ENCODE peak calls at places on chromosomes 13 and 19, in eight cellular contexts. K is ovary, O is breast epithelium, Y is tibial nerve, Z is body of pancreas, T is heart left ventricle, V is GM12891, F is suprapubic skin. H is an unnamed sample.

GRCh38 chr19:45496349-45496953 is 396 bp downstream of the RTN2 start:
- DNase-seq in Z (peak), K (no peak), F (peak), V (no peak), Y (no peak), T (peak), O (no peak), H (peak)

GRCh38 chr13:26601669-26602068 is 44.2 kb downstream of the WASF3 start:
- DNase-seq in V (no peak), O (no peak), Z (no peak), T (no peak), F (no peak), Y (no peak), K (no peak), H (no peak)

GRCh38 chr13:94435604-94436226 is 43.8 kb downstream of the DCT start:
- DNase-seq in Z (no peak), F (no peak), K (no peak), T (no peak), V (no peak), O (no peak), Y (no peak), H (peak)

GRCh38 chr13:103100795-103101194 is 34.6 kb upstream of the SLC10A2 start:
- DNase-seq in Y (no peak), F (no peak), K (no peak), V (no peak), T (no peak), O (no peak), Z (no peak), H (no peak)

GRCh38 chr13:111503905-111504695 is 183.7 kb downstream of the TEX29 start:
- DNase-seq in K (no peak), O (peak), T (no peak), Y (no peak), F (no peak), V (no peak), Z (no peak), H (no peak)

GRCh38 chr13:101417043-101417406 is 717 bp upstream of the NALCN start:
- DNase-seq in F (no peak), Z (no peak), V (no peak), Y (no peak), O (no peak), K (no peak), T (no peak), H (no peak)

GRCh38 chr13:105445793-105446192 is 1089.7 kb downstream of the EFNB2 start:
- DNase-seq in K (no peak), F (no peak), Y (no peak), O (no peak), V (no peak), Z (no peak), T (no peak), H (no peak)

GRCh38 chr19:32676186-32676894 is 692 bp downstream of the RGS9BP start:
- DNase-seq in O (no peak), K (no peak), Z (peak), T (no peak), F (peak), Y (no peak), V (no peak), H (peak)

GRCh38 chr19:38596057-38596981 is 21.4 kb downstream of the MAP4K1 start:
- DNase-seq in K (peak), T (no peak), F (no peak), V (no peak), Z (peak), O (no peak), Y (no peak), H (peak)

GRCh38 chr19:45215391-45216191 is 29.6 kb downstream of the EXOC3L2 start:
- DNase-seq in F (no peak), O (peak), V (no peak), Z (peak), T (no peak), Y (no peak), K (no peak), H (no peak)

GRCh38 chr19:38389101-38389925 is 816 bp downstream of the SPRED3 start:
- DNase-seq in Z (no peak), O (no peak), F (no peak), K (no peak), T (peak), Y (no peak), V (no peak), H (no peak)

GRCh38 chr13:35704331-35704730 is 227.8 kb upstream of the MAB21L1 start:
- DNase-seq in K (no peak), Z (no peak), T (no peak), V (no peak), F (no peak), Y (no peak), O (no peak), H (no peak)

GRCh38 chr19:13585512-13585911 is 79.2 kb upstream of the CACNA1A start:
- DNase-seq in T (no peak), O (no peak), K (no peak), F (no peak), Y (no peak), V (no peak), Z (no peak), H (no peak)

GRCh38 chr13:80123945-80124344 is 217.0 kb downstream of the SPRY2 start:
- DNase-seq in O (no peak), T (no peak), V (no peak), K (no peak), Y (no peak), F (no peak), Z (no peak), H (no peak)

GRCh38 chr13:108780706-108781105 is 151.3 kb downstream of the MYO16 start:
- DNase-seq in Y (no peak), O (no peak), K (no peak), Z (no peak), V (no peak), F (no peak), T (no peak), H (no peak)

GRCh38 chr19:49458567-49458903 is 5.5 kb downstream of the ALDH16A1 start:
- DNase-seq in Z (no peak), F (no peak), T (no peak), O (no peak), V (no peak), K (no peak), Y (no peak), H (no peak)

GRCh38 chr13:111252449-111253124 is 67.9 kb upstream of the TEX29 start:
- DNase-seq in T (peak), V (no peak), F (no peak), O (no peak), Z (no peak), Y (no peak), K (no peak), H (no peak)

GRCh38 chr19:54206030-54206830 is 5.6 kb downstream of the RPS9 start:
- DNase-seq in F (no peak), T (no peak), O (no peak), K (no peak), Y (no peak), V (no peak), Z (no peak), H (no peak)

GRCh38 chr19:36972594-36972993 is 56.5 kb downstream of the ZNF568 start:
- DNase-seq in T (no peak), Z (no peak), Y (no peak), K (no peak), V (no peak), F (no peak), O (no peak), H (no peak)

DNA sequence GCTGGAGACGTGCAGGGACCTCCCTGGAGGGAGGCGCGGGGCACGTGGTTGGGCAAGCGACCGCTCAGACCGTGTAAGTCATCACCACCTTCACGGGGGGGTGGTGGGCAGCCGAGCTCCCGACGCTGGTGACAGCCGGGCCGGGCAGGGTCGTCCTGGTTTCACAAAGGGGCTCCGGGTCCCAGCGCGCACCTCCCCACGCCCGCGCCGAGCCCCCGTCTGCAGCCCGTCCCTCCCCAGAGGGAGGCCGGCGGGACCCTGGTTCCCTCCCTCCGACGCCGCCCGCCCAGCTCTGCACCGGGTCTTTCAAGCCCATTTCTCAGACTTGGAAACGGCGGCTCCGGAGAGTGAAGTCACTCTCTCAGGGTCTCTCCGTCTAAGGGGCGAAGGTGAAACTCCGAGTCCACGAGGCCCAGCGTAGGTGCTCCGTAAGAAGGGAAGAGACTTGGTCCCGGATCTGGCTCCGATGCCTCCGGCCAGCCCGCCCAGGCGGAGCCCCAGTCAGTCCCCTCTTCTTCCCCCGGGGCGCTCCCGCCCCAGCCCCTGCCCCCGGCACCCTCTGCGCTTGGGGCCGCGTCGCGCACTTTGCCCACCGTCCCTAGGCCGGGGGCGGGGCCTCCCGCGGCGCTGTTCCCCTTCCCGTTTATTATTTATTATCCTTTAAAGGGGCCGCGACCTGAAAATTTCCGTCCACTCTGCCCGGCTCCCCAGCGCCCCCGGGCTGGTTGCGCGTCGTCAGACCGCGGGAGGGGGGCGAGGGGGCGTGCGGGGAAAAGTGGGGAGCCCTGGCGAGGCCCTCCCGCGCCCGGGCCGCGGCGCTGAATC is 536 bp upstream of the ARID3A start:
- DNase-seq in V (no peak), K (peak), Z (peak), O (peak), Y (peak), F (peak), T (peak), H (peak)
- TF ChIP-seq POLR2A in V (no peak), K (no peak), Z (peak), O (no peak), Y (no peak), F (no peak), T (no peak), H (no peak)

GRCh38 chr13:20175907-20176652 is 15.2 kb upstream of the GJA3 start:
- DNase-seq in K (no peak), V (no peak), O (no peak), T (no peak), Y (no peak), Z (no peak), F (no peak), H (peak)

GRCh38 chr13:20175406-20175794 is 14.5 kb upstream of the GJA3 start:
- DNase-seq in F (no peak), Y (no peak), V (no peak), O (no peak), Z (no peak), T (no peak), K (no peak), H (no peak)

GRCh38 chr13:20177049-20177831 is 15.5 kb downstream of the GJB2 start:
- DNase-seq in K (no peak), T (no peak), O (no peak), Z (no peak), Y (no peak), V (no peak), F (peak), H (no peak)

GRCh38 chr13:20173121-20173746 is 12.4 kb upstream of the GJA3 start:
- DNase-seq in F (no peak), O (no peak), V (no peak), K (no peak), Z (no peak), T (no peak), Y (no peak), H (no peak)

GRCh38 chr13:20174656-20175405 is 14.0 kb upstream of the GJA3 start:
- DNase-seq in Y (peak), T (peak), Z (peak), F (peak), K (no peak), V (peak), O (peak), H (peak)
- TF ChIP-seq POLR2A in Y (no peak), T (no peak), Z (peak), F (no peak), K (no peak), V (no peak), O (no peak), H (no peak)

DNA sequence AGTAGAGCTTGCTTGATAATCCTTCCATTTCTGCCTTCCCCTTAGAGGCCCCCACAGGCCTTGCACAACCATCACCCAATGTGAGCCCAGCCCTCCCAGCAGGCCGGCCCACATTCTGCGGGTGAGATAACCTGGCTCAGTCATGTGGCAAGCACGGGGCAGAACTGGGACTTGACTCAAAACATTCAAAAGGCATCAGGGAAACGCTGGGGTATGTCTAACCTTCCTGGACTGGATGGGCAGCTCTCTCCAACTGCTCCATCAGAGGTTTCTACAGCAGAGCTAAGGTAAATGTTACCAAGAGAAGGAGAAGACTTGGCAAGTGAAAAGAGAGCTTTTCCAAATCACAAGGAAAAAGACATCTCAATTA is 24.8 kb downstream of the EPS15L1 start:
- DNase-seq in Y (peak), F (peak), O (peak), Z (peak), V (no peak), T (peak), K (peak), H (peak)
- TF ChIP-seq POLR2A in Y (peak), F (no peak), O (no peak), Z (no peak), V (peak), T (no peak), K (no peak), H (peak)

GRCh38 chr13:44385401-44385800 is 11.8 kb downstream of the SERP2 start:
- DNase-seq in F (no peak), T (no peak), V (no peak), Z (no peak), O (no peak), Y (no peak), K (no peak), H (no peak)
- TF ChIP-seq POLR2A in F (no peak), T (no peak), V (no peak), Z (no peak), O (no peak), Y (no peak), K (no peak), H (no peak)

GRCh38 chr13:27962128-27962841 is 6.8 kb downstream of the CDX2 start:
- DNase-seq in K (no peak), Y (no peak), O (no peak), V (no peak), F (no peak), Z (no peak), T (no peak), H (no peak)
- TF ChIP-seq POLR2A in K (no peak), Y (no peak), O (no peak), V (no peak), F (no peak), Z (no peak), T (no peak), H (no peak)